ENCODE peak calls at places on chromosomes 16 and 17, in four cellular contexts. L is fibroblast of pulmonary artery, D is cardiac muscle cell, P is Karpas-422. E is an unnamed sample.

GRCh38 chr16:11431915-11432465 is 86.7 kb downstream of the RMI2 start:
- DNase-seq in L (peak; percentile 3), D (no peak), P (no peak), E (no peak)

GRCh38 chr17:12348476-12348875 is 317.2 kb upstream of the MYOCD start:
- DNase-seq in L (peak; percentile 2), D (no peak), P (no peak), E (no peak)

GRCh38 chr17:73595068-73595865 is 49.0 kb downstream of the SDK2 start:
- DNase-seq in L (no peak), D (peak; percentile 51), P (peak; percentile 66), E (no peak)

GRCh38 chr16:11852092-11852809 is 909 bp upstream of the RSL1D1 start:
- DNase-seq in L (no peak), D (no peak), P (peak; percentile 53), E (no peak)

GRCh38 chr17:81909966-81910839 is 996 bp downstream of the PCYT2 start:
- DNase-seq in L (no peak), D (peak; percentile 55), P (peak; percentile 59), E (peak; percentile 37)

GRCh38 chr17:1976683-1977064 is 48.5 kb downstream of the RTN4RL1 start:
- DNase-seq in L (no peak), D (no peak), P (no peak), E (no peak)

GRCh38 chr17:55520402-55520801 is 9.2 kb upstream of the SMIM36 start:
- DNase-seq in L (no peak), D (no peak), P (peak; percentile 16), E (no peak)

GRCh38 chr16:24164402-24164801 is 91.7 kb upstream of the CACNG3 start:
- DNase-seq in L (no peak), D (no peak), P (no peak), E (no peak)

GRCh38 chr17:12136646-12137045 is 116.0 kb downstream of the MAP2K4 start:
- DNase-seq in L (no peak), D (no peak), P (no peak), E (no peak)

GRCh38 chr17:77409282-77410161 is 268.8 kb downstream of the SEC14L1 start:
- DNase-seq in L (peak; percentile 75), D (peak; percentile 77), P (no peak), E (no peak)

GRCh38 chr17:73043686-73044581 is 48.6 kb downstream of the SLC39A11 start:
- DNase-seq in L (peak; percentile 92), D (no peak), P (no peak), E (no peak)

GRCh38 chr16:17299790-17300189 is 171.0 kb downstream of the XYLT1 start:
- DNase-seq in L (no peak), D (peak; percentile 24), P (no peak), E (no peak)

GRCh38 chr16:27698746-27699145 is 148.8 kb downstream of the KATNIP start:
- DNase-seq in L (no peak), D (no peak), P (no peak), E (no peak)

GRCh38 chr17:43949777-43950176 is 4.0 kb downstream of the PYY start:
- DNase-seq in L (no peak), D (no peak), P (no peak), E (no peak)

GRCh38 chr16:35598696-35599332 is 2139.4 kb downstream of the TP53TG3F start:
- DNase-seq in L (no peak), D (no peak), P (no peak), E (no peak)

GRCh38 chr16:79777679-79778078 is 177.1 kb upstream of the MAF start:
- DNase-seq in L (no peak), D (no peak), P (no peak), E (no peak)

GRCh38 chr17:73211745-73212144 is 18.9 kb downstream of the COG1 start:
- DNase-seq in L (no peak), D (no peak), P (no peak), E (peak; percentile 27)

GRCh38 chr17:65277576-65277975 is 140.4 kb downstream of the RGS9 start:
- DNase-seq in L (peak; percentile 39), D (no peak), P (no peak), E (no peak)

E was measured in dermis blood vessel endothelial cell.